ENCODE peak calls at places on chromosomes 16 and 17, in eight cellular contexts. D, V, R, K, A, M, C and L are unnamed samples.

GRCh38 chr16:11232852-11233726 is 22.9 kb downstream of the SOCS1 start:
- DNase-seq in D (no peak), V (peak), R (peak), K (no peak), A (no peak), M (peak), C (no peak), L (no peak)

GRCh38 chr17:72406501-72406900 is 285.7 kb downstream of the SOX9 start:
- DNase-seq in D (no peak), V (no peak), R (no peak), K (no peak), A (no peak), M (no peak), C (no peak), L (no peak)

GRCh38 chr16:57620316-57621231 is 7.9 kb upstream of the ADGRG1 start:
- DNase-seq in D (no peak), V (no peak), R (no peak), K (no peak), A (no peak), M (peak), C (no peak), L (peak)

GRCh38 chr17:78665952-78666920 is 89.0 kb upstream of the DNAH17 start:
- DNase-seq in D (peak), V (no peak), R (no peak), K (no peak), A (no peak), M (no peak), C (no peak), L (peak)

GRCh38 chr16:57535680-57536305 is 578 bp downstream of the CCDC102A start:
- DNase-seq in D (peak), V (peak), R (peak), K (no peak), A (peak), M (peak), C (peak), L (peak)

GRCh38 chr16:75217389-75217851 is 1.4 kb upstream of the CTRB1 start:
- DNase-seq in D (no peak), V (no peak), R (no peak), K (no peak), A (peak), M (no peak), C (no peak), L (no peak)

GRCh38 chr16:87552772-87553171 is 49.5 kb upstream of the JPH3 start:
- DNase-seq in D (no peak), V (no peak), R (no peak), K (no peak), A (no peak), M (no peak), C (no peak), L (no peak)

GRCh38 chr16:28218109-28218508 is 6.3 kb upstream of the XPO6 start:
- DNase-seq in D (no peak), V (peak), R (peak), K (no peak), A (no peak), M (no peak), C (peak), L (no peak)

GRCh38 chr16:86029131-86029741 is 130.3 kb downstream of the IRF8 start:
- DNase-seq in D (peak), V (no peak), R (no peak), K (peak), A (no peak), M (peak), C (peak), L (no peak)

GRCh38 chr16:3008749-3009088 is 4.0 kb upstream of the CLDN9 start:
- DNase-seq in D (no peak), V (no peak), R (no peak), K (no peak), A (no peak), M (no peak), C (no peak), L (no peak)

GRCh38 chr16:89084411-89084810 is 9.2 kb upstream of the ACSF3 start:
- DNase-seq in D (no peak), V (no peak), R (no peak), K (no peak), A (no peak), M (no peak), C (no peak), L (no peak)

GRCh38 chr17:81338301-81339179 is 43.4 kb upstream of the SLC38A10 start:
- DNase-seq in D (no peak), V (no peak), R (peak), K (no peak), A (no peak), M (peak), C (no peak), L (no peak)

GRCh38 chr16:19859603-19860002 is 25.0 kb downstream of the GPRC5B start:
- DNase-seq in D (no peak), V (no peak), R (no peak), K (no peak), A (no peak), M (no peak), C (no peak), L (no peak)

GRCh38 chr17:9457005-9457404 is 118.6 kb downstream of the STX8 start:
- DNase-seq in D (no peak), V (no peak), R (no peak), K (no peak), A (no peak), M (no peak), C (no peak), L (no peak)

GRCh38 chr16:80664226-80664625 is 123.4 kb downstream of the DYNLRB2 start:
- DNase-seq in D (no peak), V (no peak), R (no peak), K (no peak), A (no peak), M (no peak), C (no peak), L (no peak)

GRCh38 chr16:82432261-82432660 is 194.5 kb upstream of the CDH13 start:
- DNase-seq in D (no peak), V (no peak), R (no peak), K (no peak), A (no peak), M (no peak), C (no peak), L (no peak)

GRCh38 chr17:71727723-71728122 is 393.1 kb upstream of the SOX9 start:
- DNase-seq in D (no peak), V (no peak), R (no peak), K (no peak), A (no peak), M (no peak), C (no peak), L (no peak)

GRCh38 chr16:68843482-68844210 is at the start of gene TANGO6:
- DNase-seq in D (peak), V (peak), R (peak), K (no peak), A (peak), M (peak), C (peak), L (peak)

GRCh38 chr17:521168-521525 is 168.5 kb upstream of the RPH3AL start:
- DNase-seq in D (no peak), V (no peak), R (no peak), K (no peak), A (no peak), M (no peak), C (peak), L (no peak)

GRCh38 chr17:37045271-37045946 is 96.7 kb downstream of the AATF start:
- DNase-seq in D (no peak), V (no peak), R (no peak), K (no peak), A (no peak), M (no peak), C (no peak), L (no peak)

GRCh38 chr17:43671075-43671692 is 9.5 kb upstream of the MEOX1 start:
- DNase-seq in D (no peak), V (no peak), R (no peak), K (no peak), A (no peak), M (no peak), C (no peak), L (no peak)

GRCh38 chr17:30021708-30022317 is 80.4 kb downstream of the EFCAB5 start:
- DNase-seq in D (no peak), V (no peak), R (no peak), K (no peak), A (no peak), M (no peak), C (peak), L (no peak)
- TF ChIP-seq CTCF in D (peak), V (peak), R (peak), K (peak), A (peak), M (peak), C (peak), L (peak)

DNA sequence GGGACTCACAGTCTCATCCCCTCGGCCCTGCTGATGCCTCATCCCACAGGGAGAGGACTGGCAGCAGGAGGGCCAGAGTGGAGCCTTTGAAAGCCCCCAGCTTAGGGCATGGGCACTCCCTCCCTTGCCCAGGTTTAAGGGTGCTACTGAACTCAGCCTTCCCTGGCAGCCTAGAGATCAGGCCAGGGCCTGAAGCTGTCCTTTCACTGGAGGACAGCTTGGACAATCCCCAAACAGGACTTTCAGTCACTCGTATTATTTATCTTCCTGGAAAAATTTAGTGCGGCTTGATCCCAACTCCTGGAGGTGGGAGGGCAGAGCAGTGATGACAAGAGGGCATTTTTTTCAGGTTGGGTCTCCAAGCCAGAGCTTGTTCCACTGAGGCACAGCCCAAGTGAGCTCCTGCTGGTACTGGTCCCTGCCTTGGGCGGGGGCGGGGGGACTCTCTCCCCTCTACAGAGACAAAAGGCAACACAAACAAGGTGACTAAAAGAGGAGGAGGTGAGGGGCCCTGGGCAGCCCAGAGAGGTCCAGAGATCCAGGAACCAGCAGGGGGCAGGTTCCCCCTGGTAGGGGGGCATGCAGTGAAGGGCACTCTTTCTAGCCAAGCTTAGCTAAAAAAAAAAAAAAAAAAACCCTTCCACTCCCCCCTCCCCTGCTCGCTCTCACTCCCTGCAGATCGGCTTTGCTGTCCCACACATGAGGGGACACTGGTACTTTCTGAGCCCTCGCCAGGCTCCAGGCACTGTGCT is 1.7 kb downstream of the ZNF385C start:
- DNase-seq in D (no peak), V (no peak), R (no peak), K (no peak), A (no peak), M (no peak), C (no peak), L (no peak)
- TF ChIP-seq CTCF in D (no peak), V (no peak), R (no peak), K (no peak), A (no peak), M (no peak), C (no peak), L (no peak)

GRCh38 chr16:8683640-8684039 is 9.2 kb downstream of the ABAT start:
- DNase-seq in D (no peak), V (no peak), R (no peak), K (no peak), A (no peak), M (no peak), C (no peak), L (no peak)
- TF ChIP-seq CTCF in D (no peak), V (no peak), R (no peak), K (no peak), A (no peak), M (no peak), C (no peak), L (no peak)

DNA sequence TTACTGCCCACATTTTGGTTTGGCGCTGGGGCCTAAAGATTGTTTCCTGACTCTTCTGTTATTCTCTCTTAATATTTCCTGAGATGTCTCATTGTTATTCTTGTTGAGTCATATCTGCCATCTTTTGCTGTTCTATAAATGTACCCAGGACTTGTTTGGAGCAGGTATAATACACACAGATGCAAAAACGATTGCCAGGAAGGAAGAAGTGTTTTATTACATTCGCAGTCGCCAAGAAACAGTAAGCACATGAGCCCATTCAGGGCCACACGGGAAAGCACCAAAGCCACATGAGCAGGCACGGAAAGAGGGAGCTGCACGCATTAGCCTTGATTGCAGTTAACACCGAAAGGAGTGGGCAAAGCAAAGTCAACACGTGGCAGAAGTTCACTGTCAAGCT is 70.2 kb downstream of the ARHGAP44 start:
- DNase-seq in D (no peak), V (no peak), R (no peak), K (no peak), A (no peak), M (no peak), C (peak), L (no peak)
- TF ChIP-seq CTCF in D (no peak), V (no peak), R (no peak), K (no peak), A (no peak), M (no peak), C (no peak), L (no peak)

DNA sequence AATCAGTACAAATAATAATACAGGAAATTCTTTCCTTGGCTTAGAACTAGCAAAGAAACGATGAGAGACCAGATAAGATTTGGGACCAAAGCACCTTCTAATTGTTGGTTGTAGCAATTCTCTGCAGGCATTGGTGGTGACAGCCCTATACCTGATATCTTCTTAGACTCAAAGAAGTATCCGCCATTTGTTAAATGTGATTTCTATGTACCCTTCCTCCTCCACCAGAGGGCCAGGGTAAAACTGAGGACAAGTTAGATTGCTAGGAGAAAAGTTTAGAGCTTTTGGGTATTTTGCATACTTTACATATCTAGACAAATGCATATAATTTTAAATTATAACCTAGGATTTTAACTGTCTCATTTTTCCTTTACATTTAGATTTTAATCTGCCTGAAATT is 304.3 kb downstream of the HS3ST4 start:
- DNase-seq in D (no peak), V (no peak), R (no peak), K (no peak), A (no peak), M (no peak), C (no peak), L (no peak)
- TF ChIP-seq CTCF in D (no peak), V (no peak), R (peak), K (no peak), A (no peak), M (no peak), C (no peak), L (no peak)

DNA sequence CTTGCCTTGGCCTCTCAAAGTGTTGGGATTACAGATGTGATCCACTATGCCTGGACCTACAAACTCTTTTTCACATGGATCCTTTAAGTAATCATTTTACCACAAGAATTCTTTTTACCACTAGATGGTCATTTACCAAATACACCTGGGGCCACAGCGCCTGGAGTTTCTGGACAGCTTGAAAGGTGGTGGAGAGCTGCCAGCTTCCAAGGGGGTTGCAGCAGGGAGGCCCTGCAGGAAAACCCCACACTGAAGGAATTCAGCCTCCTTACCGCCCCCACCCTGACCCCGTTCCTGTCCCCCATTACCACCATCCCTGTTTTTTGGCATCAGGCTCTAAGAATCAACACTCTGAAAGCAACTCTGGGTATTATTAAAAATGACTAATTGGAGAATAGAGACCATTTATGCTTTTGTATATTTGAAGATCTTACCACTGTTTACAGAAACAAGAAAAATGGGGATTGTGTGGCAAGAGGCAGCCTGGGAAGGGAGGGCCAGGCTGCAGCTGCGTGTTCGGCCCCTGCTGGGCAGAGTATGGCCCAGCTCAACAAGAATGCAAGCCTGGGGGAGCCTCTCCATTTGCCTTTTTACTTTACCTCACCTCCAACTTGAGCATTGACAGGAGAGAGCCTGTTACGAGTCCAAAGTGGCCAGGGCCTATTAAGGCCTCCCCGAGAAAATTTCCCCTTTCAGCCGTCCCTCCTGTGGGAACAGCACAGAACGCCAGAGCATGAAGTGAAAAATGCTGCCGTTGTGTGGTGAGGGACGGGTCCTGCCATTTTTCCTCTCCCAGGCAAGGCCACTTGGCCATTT is 209.9 kb downstream of the ZFHX3 start:
- DNase-seq in D (no peak), V (no peak), R (peak), K (no peak), A (no peak), M (no peak), C (peak), L (no peak)
- TF ChIP-seq CTCF in D (no peak), V (no peak), R (no peak), K (no peak), A (no peak), M (no peak), C (peak), L (no peak)

GRCh38 chr16:72995151-72995881 is 52.6 kb downstream of the ZFHX3 start:
- DNase-seq in D (no peak), V (peak), R (peak), K (no peak), A (no peak), M (no peak), C (no peak), L (peak)
- TF ChIP-seq CTCF in D (peak), V (peak), R (peak), K (peak), A (peak), M (peak), C (peak), L (peak)

DNA sequence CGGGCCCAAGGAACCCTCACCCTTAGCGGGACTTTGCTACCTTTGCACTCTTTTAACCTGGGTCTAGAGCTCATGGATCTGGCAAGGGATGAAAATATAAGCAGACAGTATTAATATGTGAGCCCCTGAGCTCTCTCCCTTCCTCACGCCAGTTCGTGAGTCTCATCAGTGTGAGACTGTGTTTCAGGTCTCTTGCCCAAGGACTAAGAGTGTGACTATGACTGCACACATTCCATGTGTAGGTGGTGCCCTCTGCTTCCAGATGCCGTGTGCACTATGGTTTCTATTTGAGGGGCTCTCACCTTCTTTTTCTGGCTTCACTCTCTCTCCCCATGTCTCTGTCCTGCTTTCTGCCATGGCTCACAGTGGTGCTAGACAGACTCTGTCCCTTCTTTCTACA is 40.5 kb downstream of the DHRS7B start:
- DNase-seq in D (no peak), V (no peak), R (no peak), K (peak), A (peak), M (peak), C (peak), L (no peak)
- TF ChIP-seq CTCF in D (no peak), V (no peak), R (no peak), K (no peak), A (no peak), M (no peak), C (no peak), L (no peak)